ENCODE peak calls at places on chromosome 1, in eight cellular contexts. M is GF-D8; H is heart right ventricle; X is left lobe of liver; G is activated gamma-delta T cell treated with anti-CD3 and anti-CD28 coated beads, Interleukin-2, amount 50 U/mL, for 16 hours; L is cardiac septum; R is RCC 7860; Z is GM10248. D is an unnamed sample.

GRCh38 chr1:167221126-167221803 is 579 bp downstream of the POU2F1 start:
- DNase-seq in Z (peak; percentile 18), X (peak; percentile 62), L (no peak), M (no peak), R (no peak), G (peak; percentile 22), H (peak; percentile 28), D (no peak)

GRCh38 chr1:19710825-19711611 is 46.3 kb downstream of the HTR6 start:
- DNase-seq in R (no peak), G (no peak), L (no peak), H (no peak), X (no peak), Z (peak; percentile 57), M (no peak), D (no peak)

GRCh38 chr1:906532-907420 is 16.9 kb upstream of the SAMD11 start:
- DNase-seq in L (peak; percentile 72), M (peak; percentile 86), H (peak; percentile 11), R (peak; percentile 91), G (no peak), X (no peak), Z (no peak), D (peak; percentile 38)

GRCh38 chr1:33081554-33082305 is 777 bp downstream of the AZIN2 start:
- DNase-seq in H (peak; percentile 20), X (no peak), M (no peak), G (no peak), R (no peak), Z (no peak), L (no peak), D (no peak)

GRCh38 chr1:28950449-28950848 is 36.1 kb downstream of the EPB41 start:
- DNase-seq in Z (no peak), R (no peak), X (no peak), H (no peak), G (no peak), L (no peak), M (no peak), D (no peak)

GRCh38 chr1:203153989-203154821 is 21.4 kb downstream of the MYBPH start:
- DNase-seq in G (no peak), H (no peak), M (no peak), R (peak; percentile 82), L (no peak), Z (no peak), X (no peak), D (no peak)

GRCh38 chr1:181089777-181090505 is 1.4 kb downstream of the IER5 start:
- DNase-seq in M (peak; percentile 55), G (peak; percentile 73), R (peak; percentile 44), Z (peak; percentile 59), L (peak; percentile 88), H (peak; percentile 73), X (peak; percentile 85), D (no peak)

GRCh38 chr1:1894354-1895049 is 3.6 kb upstream of the GNB1 start:
- DNase-seq in M (no peak), H (peak; percentile 50), L (no peak), X (peak; percentile 67), G (no peak), Z (no peak), R (no peak), D (no peak)

GRCh38 chr1:22662986-22663408 is 10.0 kb downstream of the C1QB start:
- DNase-seq in Z (no peak), H (no peak), M (no peak), L (no peak), X (no peak), R (no peak), G (no peak), D (no peak)

GRCh38 chr1:180911640-180912161 is 996 bp upstream of the KIAA1614 start:
- DNase-seq in G (no peak), H (no peak), X (no peak), L (peak; percentile 53), M (no peak), R (no peak), Z (no peak), D (peak; percentile 56)

GRCh38 chr1:25556791-25557476 is 13.5 kb downstream of the LDLRAP1 start:
- DNase-seq in H (no peak), L (no peak), X (no peak), Z (no peak), G (no peak), M (peak; percentile 70), R (no peak), D (no peak)

GRCh38 chr1:56816909-56817308 is 2.3 kb downstream of the FYB2 start:
- DNase-seq in M (no peak), L (no peak), H (no peak), R (no peak), X (peak; percentile 69), Z (no peak), G (no peak), D (no peak)

GRCh38 chr1:7014640-7014930 is 229.3 kb downstream of the CAMTA1 start:
- DNase-seq in R (no peak), G (no peak), M (no peak), X (no peak), Z (no peak), H (no peak), L (no peak), D (no peak)

GRCh38 chr1:245154429-245155185 is at the start of gene KIF26B:
- DNase-seq in Z (peak; percentile 52), M (peak; percentile 25), H (peak; percentile 25), L (no peak), X (no peak), R (peak; percentile 75), G (no peak), D (peak; percentile 67)

GRCh38 chr1:240888039-240888786 is 276.3 kb upstream of the GREM2 start:
- DNase-seq in R (no peak), X (peak; percentile 58), L (no peak), H (no peak), G (no peak), M (no peak), Z (peak; percentile 60), D (peak; percentile 35)

GRCh38 chr1:66359815-66360214 is 174.1 kb upstream of the SGIP1 start:
- DNase-seq in L (no peak), Z (no peak), G (no peak), X (no peak), R (no peak), H (no peak), M (no peak), D (no peak)

GRCh38 chr1:177800386-177801058 is 169.3 kb downstream of the SEC16B start:
- DNase-seq in L (no peak), R (peak; percentile 35), M (no peak), G (no peak), Z (no peak), H (no peak), X (no peak), D (no peak)

GRCh38 chr1:182962554-182963115 is 9.7 kb upstream of the SHCBP1L start:
- DNase-seq in H (peak; percentile 85), G (no peak), M (no peak), L (peak; percentile 83), X (peak; percentile 72), R (peak; percentile 85), Z (peak; percentile 84), D (peak; percentile 68)

GRCh38 chr1:172977296-172978027 is 73.3 kb downstream of the TNFSF18 start:
- DNase-seq in L (no peak), M (no peak), Z (peak; percentile 17), R (no peak), X (no peak), H (no peak), G (no peak), D (no peak)

GRCh38 chr1:86155061-86155806 is 1.3 kb downstream of the COL24A1 start:
- DNase-seq in X (no peak), Z (peak; percentile 13), G (no peak), R (no peak), L (peak; percentile 73), M (no peak), H (peak; percentile 4), D (no peak)

GRCh38 chr1:199490804-199491527 is 536.5 kb upstream of the NR5A2 start:
- DNase-seq in H (no peak), Z (no peak), R (peak; percentile 24), M (no peak), X (no peak), G (no peak), L (no peak), D (no peak)

GRCh38 chr1:22018583-22019559 is 17.4 kb downstream of the CELA3A start:
- DNase-seq in X (no peak), M (peak; percentile 92), R (peak; percentile 98), Z (peak; percentile 67), H (no peak), L (no peak), G (peak; percentile 49), D (peak; percentile 16)

GRCh38 chr1:36224537-36225297 is 474 bp downstream of the THRAP3 start:
- DNase-seq in R (peak; percentile 71), G (no peak), X (no peak), L (peak; percentile 92), H (peak; percentile 84), M (peak; percentile 81), Z (peak; percentile 86), D (peak; percentile 84)

GRCh38 chr1:36400825-36401601 is 3.3 kb upstream of the LSM10 start:
- DNase-seq in M (peak; percentile 69), R (no peak), L (peak; percentile 89), Z (peak; percentile 66), H (peak; percentile 65), G (no peak), X (peak; percentile 66), D (peak; percentile 61)

GRCh38 chr1:11650331-11650991 is 3.8 kb downstream of the FBXO2 start:
- DNase-seq in G (peak; percentile 70), M (peak; percentile 65), X (peak; percentile 93), L (peak; percentile 85), Z (peak; percentile 71), R (peak; percentile 54), H (peak; percentile 51), D (peak; percentile 71)

GRCh38 chr1:67552336-67552759 is 122.1 kb upstream of the SERBP1 start:
- DNase-seq in G (no peak), Z (no peak), X (peak; percentile 95), M (no peak), R (peak; percentile 31), L (no peak), H (no peak), D (no peak)

GRCh38 chr1:243420968-243421675 is 165.3 kb downstream of the SDCCAG8 start:
- DNase-seq in G (no peak), Z (no peak), L (no peak), H (no peak), R (no peak), M (no peak), X (no peak), D (no peak)

GRCh38 chr1:216207154-216207553 is 216.1 kb downstream of the USH2A start:
- DNase-seq in X (peak; percentile 50), G (no peak), M (no peak), L (no peak), H (no peak), Z (no peak), R (no peak), D (no peak)

GRCh38 chr1:76374111-76374510 is 299.6 kb downstream of the ST6GALNAC3 start:
- DNase-seq in G (no peak), M (no peak), X (no peak), R (no peak), Z (no peak), L (no peak), H (no peak), D (no peak)

GRCh38 chr1:220336391-220337065 is 64.3 kb upstream of the RAB3GAP2 start:
- DNase-seq in H (no peak), L (no peak), R (no peak), M (no peak), X (no peak), G (no peak), Z (no peak), D (no peak)

GRCh38 chr1:113433177-113433576 is 42.9 kb downstream of the MAGI3 start:
- DNase-seq in M (no peak), G (no peak), Z (no peak), L (no peak), X (no peak), H (no peak), R (no peak), D (no peak)

GRCh38 chr1:41542196-41542955 is 57.9 kb upstream of the EDN2 start:
- DNase-seq in R (no peak), G (no peak), Z (no peak), M (no peak), H (no peak), L (peak; percentile 44), X (no peak), D (no peak)

GRCh38 chr1:26021647-26022403 is at the start of gene EXTL1:
- DNase-seq in R (no peak), G (no peak), H (peak; percentile 79), X (no peak), M (no peak), L (peak; percentile 89), Z (no peak), D (peak; percentile 83)

GRCh38 chr1:153791856-153792253 is 16.6 kb downstream of the SLC27A3 start:
- DNase-seq in G (no peak), Z (no peak), H (no peak), R (no peak), X (no peak), L (no peak), M (no peak), D (no peak)